ENCODE peak calls at places on chromosomes 7 and 10, in five cellular contexts. One of them, this sample, is unnamed.

GRCh38 chr10:88311264-88311663 is 271.9 kb downstream of the RNLS start:
- DNase-seq in hippocampal formation: no peak
- DNase-seq in germinal center: no peak
- DNase-seq in memory B cell: no peak
- DNase-seq in iris pigment epithelial cell: no peak
- DNase-seq in this sample: no peak

GRCh38 chr7:140200102-140200989 is 23.6 kb upstream of the KDM7A start:
- DNase-seq in hippocampal formation: no peak
- DNase-seq in germinal center: no peak
- DNase-seq in memory B cell: no peak
- DNase-seq in iris pigment epithelial cell: peak
- DNase-seq in this sample: peak

GRCh38 chr10:29681700-29682444 is 47.1 kb upstream of the SVIL start:
- DNase-seq in hippocampal formation: no peak
- DNase-seq in germinal center: no peak
- DNase-seq in memory B cell: no peak
- DNase-seq in iris pigment epithelial cell: no peak
- DNase-seq in this sample: no peak

GRCh38 chr7:45325378-45325777 is 167.8 kb downstream of the RAMP3 start:
- DNase-seq in hippocampal formation: no peak
- DNase-seq in germinal center: no peak
- DNase-seq in memory B cell: no peak
- DNase-seq in iris pigment epithelial cell: no peak
- DNase-seq in this sample: no peak

GRCh38 chr7:27237735-27238334 is 4.8 kb upstream of the EVX1 start:
- DNase-seq in hippocampal formation: no peak
- DNase-seq in germinal center: no peak
- DNase-seq in memory B cell: no peak
- DNase-seq in iris pigment epithelial cell: peak
- DNase-seq in this sample: no peak

GRCh38 chr10:1677307-1677939 is 59.9 kb downstream of the ADARB2 start:
- DNase-seq in hippocampal formation: no peak
- DNase-seq in germinal center: no peak
- DNase-seq in memory B cell: no peak
- DNase-seq in iris pigment epithelial cell: no peak
- DNase-seq in this sample: no peak

GRCh38 chr7:80392229-80393169 is 119.4 kb downstream of the GNAT3 start:
- DNase-seq in hippocampal formation: peak
- DNase-seq in germinal center: no peak
- DNase-seq in memory B cell: no peak
- DNase-seq in iris pigment epithelial cell: peak
- DNase-seq in this sample: peak

GRCh38 chr7:151876899-151877777 is at the start of gene PRKAG2:
- DNase-seq in hippocampal formation: no peak
- DNase-seq in germinal center: peak
- DNase-seq in memory B cell: peak
- DNase-seq in iris pigment epithelial cell: peak
- DNase-seq in this sample: peak

GRCh38 chr7:24346129-24346528 is 62.1 kb downstream of the NPY start:
- DNase-seq in hippocampal formation: no peak
- DNase-seq in germinal center: no peak
- DNase-seq in memory B cell: no peak
- DNase-seq in iris pigment epithelial cell: no peak
- DNase-seq in this sample: no peak

GRCh38 chr10:77251297-77252013 is 386.2 kb downstream of the KCNMA1 start:
- DNase-seq in hippocampal formation: no peak
- DNase-seq in germinal center: peak
- DNase-seq in memory B cell: peak
- DNase-seq in iris pigment epithelial cell: peak
- DNase-seq in this sample: peak

GRCh38 chr10:77111611-77112550 is 525.7 kb downstream of the KCNMA1 start:
- DNase-seq in hippocampal formation: peak
- DNase-seq in germinal center: peak
- DNase-seq in memory B cell: no peak
- DNase-seq in iris pigment epithelial cell: peak
- DNase-seq in this sample: peak

GRCh38 chr7:152893801-152894294 is 134.3 kb downstream of the ACTR3B start:
- DNase-seq in hippocampal formation: no peak
- DNase-seq in germinal center: no peak
- DNase-seq in memory B cell: no peak
- DNase-seq in iris pigment epithelial cell: no peak
- DNase-seq in this sample: no peak

This sample was measured in adipocyte.